ENCODE peak calls at places on chromosome 6, in nine cellular contexts. Z is nucleus accumbens; H is caudate nucleus; N is stimulated activated naive CD8-positive, alpha-beta T cell treated with anti-CD3 and anti-CD28 coated beads, Interleukin-15, Interleukin-2, amounts not matched to agents 100 U/mL and 50 U/mL, for 24 hours; I is mucosa of descending colon; A is activated effector memory CD4-positive, alpha-beta T cell treated with Interleukin-2 at 50 U/mL for 16 hours; B is NCI-H748 treated with DMSO at 0.1 percent for 48 hours; J is osteoblast; V is astrocyte of the spinal cord. G is an unnamed sample.

GRCh38 chr6:143368426-143368825 is 82.1 kb downstream of the ADAT2 start:
- DNase-seq in I (no peak), A (no peak), Z (no peak), B (no peak), H (no peak), J (no peak), N (no peak), V (peak), G (no peak)

GRCh38 chr6:113110211-113110610 is 746.9 kb upstream of the MARCKS start:
- DNase-seq in N (no peak), I (no peak), Z (no peak), V (no peak), B (no peak), H (no peak), J (no peak), A (no peak), G (no peak)

GRCh38 chr6:148816117-148816516 is 69.3 kb downstream of the UST start:
- DNase-seq in J (no peak), V (no peak), N (no peak), H (no peak), B (no peak), I (no peak), Z (no peak), A (no peak), G (no peak)

GRCh38 chr6:143528164-143528811 is 16.8 kb upstream of the FUCA2 start:
- DNase-seq in V (no peak), J (no peak), Z (no peak), N (no peak), I (no peak), H (no peak), B (no peak), A (no peak), G (no peak)

GRCh38 chr6:169075211-169075621 is 178.4 kb downstream of the THBS2 start:
- DNase-seq in V (peak), J (no peak), H (no peak), N (no peak), A (no peak), Z (no peak), I (peak), B (no peak), G (no peak)

GRCh38 chr6:43809417-43810305 is 39.6 kb downstream of the VEGFA start:
- DNase-seq in A (no peak), V (peak), J (peak), N (no peak), H (no peak), B (no peak), I (no peak), Z (no peak), G (no peak)

GRCh38 chr6:5234869-5235268 is 25.9 kb downstream of the LYRM4 start:
- DNase-seq in N (no peak), V (no peak), H (no peak), Z (no peak), I (no peak), B (no peak), A (no peak), J (no peak), G (no peak)

GRCh38 chr6:13412639-13413465 is 74.5 kb downstream of the GFOD1 start:
- DNase-seq in Z (no peak), N (no peak), V (no peak), B (no peak), J (no peak), H (no peak), A (no peak), I (no peak), G (no peak)

GRCh38 chr6:123316733-123317323 is 319.9 kb downstream of the TRDN start:
- DNase-seq in B (peak), V (peak), I (no peak), H (no peak), N (no peak), Z (no peak), J (no peak), A (no peak), G (no peak)

GRCh38 chr6:136324981-136325380 is 35.3 kb upstream of the BCLAF1 start:
- DNase-seq in B (no peak), A (no peak), I (no peak), J (no peak), N (no peak), Z (no peak), H (no peak), V (no peak), G (no peak)

GRCh38 chr6:116695398-116695797 is 14.4 kb downstream of the KPNA5 start:
- DNase-seq in V (no peak), J (no peak), H (no peak), A (no peak), I (no peak), B (no peak), N (no peak), Z (no peak), G (no peak)

GRCh38 chr6:35318200-35318844 is 20.7 kb downstream of the DEF6 start:
- DNase-seq in I (peak), N (no peak), A (no peak), J (peak), V (peak), B (peak), Z (peak), H (peak), G (peak)

GRCh38 chr6:108578595-108579038 is 17.9 kb downstream of the FOXO3 start:
- DNase-seq in V (peak), H (no peak), A (no peak), I (no peak), N (no peak), B (no peak), Z (no peak), J (peak), G (no peak)

GRCh38 chr6:36676142-36677058 is 2.1 kb upstream of the CDKN1A start:
- DNase-seq in N (no peak), Z (no peak), J (no peak), H (no peak), I (no peak), V (peak), B (no peak), A (no peak), G (no peak)

GRCh38 chr6:28940294-28940858 is 16.6 kb upstream of the TRIM27 start:
- DNase-seq in V (no peak), H (no peak), Z (no peak), A (peak), J (peak), N (peak), B (peak), I (peak), G (no peak)

GRCh38 chr6:137705166-137706064 is 161.6 kb upstream of the TNFAIP3 start:
- DNase-seq in Z (no peak), J (no peak), A (peak), H (peak), V (peak), I (peak), B (peak), N (peak), G (peak)

GRCh38 chr6:30044630-30045029 is 16.4 kb upstream of the POLR1H start:
- DNase-seq in J (peak), N (no peak), Z (no peak), H (no peak), B (no peak), A (no peak), I (no peak), V (peak), G (no peak)

GRCh38 chr6:24636681-24637080 is 9.3 kb downstream of the KIAA0319 start:
- DNase-seq in V (no peak), Z (no peak), A (no peak), B (no peak), N (no peak), H (no peak), I (no peak), J (no peak), G (no peak)

GRCh38 chr6:3045369-3045768 is 22.9 kb upstream of the RIPK1 start:
- DNase-seq in J (no peak), V (no peak), B (no peak), I (no peak), N (no peak), H (no peak), Z (no peak), A (no peak), G (no peak)

GRCh38 chr6:79188885-79189505 is 45.5 kb downstream of the HMGN3 start:
- DNase-seq in I (no peak), V (no peak), N (no peak), A (no peak), Z (no peak), B (no peak), H (no peak), J (no peak), G (no peak)

GRCh38 chr6:73790572-73790971 is 94.6 kb downstream of the CD109 start:
- DNase-seq in N (no peak), V (no peak), I (no peak), H (no peak), J (no peak), A (no peak), B (no peak), Z (no peak), G (no peak)

GRCh38 chr6:40586800-40587201 is 363 bp downstream of the LRFN2 start:
- DNase-seq in H (no peak), B (no peak), V (no peak), J (no peak), I (no peak), Z (no peak), A (no peak), N (no peak), G (no peak)

GRCh38 chr6:148455225-148455624 is 112.6 kb downstream of the SASH1 start:
- DNase-seq in J (peak), Z (no peak), A (no peak), H (no peak), B (no peak), V (peak), N (no peak), I (no peak), G (no peak)

G was measured in upper lobe of right lung.